ENCODE peak calls at places on chromosomes 4 and X, in seven cellular contexts. D is HCT116, R is GM12878, X is SK-N-SH, M is HepG2, C is K562, W is H1. B is an unnamed sample.
A peak's percentile ranks its signal among the peaks of the same experiment; 100 is the strongest.

GRCh38 chr4:108426493-108426892 is 193.9 kb upstream of the RPL34 start:
- DNase-seq in D (no peak), R (no peak), X (no peak), M (no peak), C (no peak), W (no peak), B (no peak)

GRCh38 chr4:169540774-169541173 is 71.6 kb downstream of the NEK1 start:
- DNase-seq in D (no peak), R (no peak), X (no peak), M (no peak), C (no peak), W (no peak), B (no peak)

GRCh38 chr4:576245-576821 is at the start of gene TMEM271:
- DNase-seq in D (no peak), R (no peak), X (peak; percentile 60), M (no peak), C (no peak), W (no peak), B (no peak)

GRCh38 chr4:141730805-141731204 is 94.4 kb downstream of the IL15 start:
- DNase-seq in D (no peak), R (no peak), X (no peak), M (no peak), C (no peak), W (no peak), B (no peak)

GRCh38 chrX:136735604-136736003 is 45.1 kb downstream of the ARHGEF6 start:
- DNase-seq in D (no peak), R (no peak), X (no peak), M (no peak), C (no peak), W (no peak), B (no peak)

GRCh38 chr4:53929955-53930798 is 134.2 kb downstream of the CHIC2 start:
- DNase-seq in D (peak; percentile 68), R (peak; percentile 13), X (peak; percentile 61), M (peak; percentile 60), C (peak; percentile 41), W (peak; percentile 49), B (peak; percentile 72)

GRCh38 chr4:89373396-89373795 is 65.8 kb upstream of the GPRIN3 start:
- DNase-seq in D (no peak), R (no peak), X (no peak), M (no peak), C (no peak), W (no peak), B (no peak)

GRCh38 chr4:23373269-23373668 is 516.6 kb downstream of the PPARGC1A start:
- DNase-seq in D (no peak), R (no peak), X (no peak), M (no peak), C (peak; percentile 26), W (no peak), B (no peak)

GRCh38 chrX:48516987-48517386 is 4.6 kb upstream of the EBP start:
- DNase-seq in D (no peak), R (no peak), X (no peak), M (no peak), C (no peak), W (no peak), B (no peak)

GRCh38 chr4:38313999-38314561 is 349.9 kb upstream of the KLF3 start:
- DNase-seq in D (no peak), R (no peak), X (no peak), M (no peak), C (no peak), W (no peak), B (no peak)

GRCh38 chr4:100146756-100147155 is 43.5 kb downstream of the DDIT4L start:
- DNase-seq in D (no peak), R (no peak), X (no peak), M (no peak), C (no peak), W (no peak), B (no peak)

GRCh38 chr4:26161030-26161824 is 159.6 kb upstream of the RBPJ start:
- DNase-seq in D (no peak), R (no peak), X (peak; percentile 58), M (peak; percentile 29), C (no peak), W (no peak), B (no peak)

GRCh38 chr4:3436798-3437581 is 4.8 kb upstream of the HGFAC start:
- DNase-seq in D (peak; percentile 62), R (peak; percentile 4), X (no peak), M (no peak), C (no peak), W (no peak), B (no peak)

GRCh38 chrX:16033336-16033735 is 90.0 kb upstream of the GRPR start:
- DNase-seq in D (no peak), R (no peak), X (no peak), M (no peak), C (no peak), W (no peak), B (no peak)

GRCh38 chr4:133151301-133151680 is 2.2 kb downstream of the PCDH10 start:
- DNase-seq in D (no peak), R (no peak), X (no peak), M (no peak), C (no peak), W (no peak), B (no peak)

GRCh38 chr4:53377319-53378170 is at the start of gene FIP1L1:
- DNase-seq in D (peak; percentile 88), R (peak; percentile 78), X (peak; percentile 98), M (peak; percentile 83), C (peak; percentile 99), W (peak; percentile 61), B (peak; percentile 55)

GRCh38 chr4:53671757-53672156 is 80.5 kb upstream of the LNX1 start:
- DNase-seq in D (no peak), R (no peak), X (no peak), M (no peak), C (no peak), W (no peak), B (no peak)

GRCh38 chr4:119116925-119117900 is 18.4 kb upstream of the MYOZ2 start:
- DNase-seq in D (no peak), R (no peak), X (no peak), M (no peak), C (no peak), W (no peak), B (no peak)

GRCh38 chr4:139815646-139816601 is 150.3 kb downstream of the MGST2 start:
- DNase-seq in D (no peak), R (no peak), X (no peak), M (no peak), C (no peak), W (no peak), B (no peak)

GRCh38 chrX:29225670-29226069 is 638.4 kb downstream of the IL1RAPL1 start:
- DNase-seq in D (no peak), R (no peak), X (no peak), M (no peak), C (no peak), W (peak; percentile 34), B (no peak)

GRCh38 chr4:6393544-6394475 is 78.6 kb downstream of the PPP2R2C start:
- DNase-seq in D (no peak), R (no peak), X (no peak), M (peak; percentile 18), C (no peak), W (no peak), B (no peak)

GRCh38 chr4:16591867-16592266 is 306.6 kb downstream of the LDB2 start:
- DNase-seq in D (no peak), R (no peak), X (peak; percentile 16), M (no peak), C (no peak), W (no peak), B (no peak)

GRCh38 chr4:37644962-37645361 is 41.2 kb downstream of the RELL1 start:
- DNase-seq in D (no peak), R (no peak), X (no peak), M (no peak), C (no peak), W (no peak), B (no peak)

DNA sequence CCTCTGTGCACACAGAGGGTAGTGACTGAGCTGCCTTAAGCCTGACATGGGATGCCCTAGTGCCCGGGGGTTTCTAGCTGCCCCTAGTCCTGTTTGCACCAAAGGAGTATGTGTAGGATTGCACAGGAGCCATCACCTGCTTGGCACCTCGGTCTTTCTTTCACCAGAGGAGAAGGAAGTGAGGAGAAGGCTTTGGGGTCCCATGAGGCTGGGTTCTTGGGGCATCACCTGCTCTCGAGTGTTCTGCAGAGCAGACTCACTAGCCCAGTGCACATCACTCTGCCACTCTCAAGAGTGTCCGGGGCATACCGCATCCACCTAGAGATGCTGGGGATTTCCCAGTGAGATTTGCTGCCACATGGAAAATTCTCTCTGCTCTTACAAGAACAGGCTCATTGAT is 40.5 kb upstream of the GPR78 start:
- DNase-seq in D (no peak), R (no peak), X (no peak), M (no peak), C (no peak), W (no peak), B (no peak)
- H3K4me1 ChIP-seq in D (peaks cover 20% of the 10 kb centered on the region), R (peaks cover 27% of the 10 kb centered on the region), X (peaks cover 7% of the 10 kb centered on the region), M (no peaks in the 10 kb centered on the region), C (no peaks in the 10 kb centered on the region), W (peaks cover 4% of the 10 kb centered on the region), B (no peaks in the 10 kb centered on the region)

DNA sequence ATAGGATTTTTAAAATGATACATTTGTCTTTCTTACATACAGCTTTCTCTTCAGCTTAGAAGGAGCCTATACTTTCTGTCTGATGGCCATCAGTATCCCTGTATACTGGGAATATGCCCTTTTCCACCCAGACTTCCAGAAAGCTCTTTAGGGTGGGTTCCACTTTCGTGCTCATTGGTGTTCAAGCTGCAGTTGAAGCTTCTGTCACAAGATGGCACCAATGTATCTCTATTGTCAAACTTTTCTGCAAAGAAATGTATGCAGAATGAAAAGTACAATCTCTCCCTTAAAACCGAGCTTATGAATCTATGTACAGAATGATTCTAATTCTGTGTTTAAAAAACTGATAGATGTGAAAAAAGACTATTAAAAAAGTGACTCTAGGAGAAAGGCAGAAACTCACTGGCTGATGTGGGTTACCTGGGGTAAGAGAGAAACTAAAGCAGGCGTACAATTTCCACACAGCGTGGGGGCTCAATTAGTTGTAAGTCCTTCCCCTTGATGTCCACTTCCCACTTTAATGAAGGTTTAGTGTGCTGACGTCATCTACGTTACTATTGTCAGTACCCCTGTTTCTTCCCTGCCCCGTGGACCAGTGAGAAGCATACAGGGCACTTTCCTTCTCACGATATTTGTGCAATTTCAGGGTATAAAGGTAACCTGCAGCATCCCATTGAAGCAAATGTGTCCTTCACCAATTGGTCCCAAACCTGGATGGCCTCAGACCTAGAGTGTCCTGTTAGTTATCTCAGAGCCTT is 57.3 kb upstream of the TCEAL2 start:
- DNase-seq in D (no peak), R (peak; percentile 1), X (peak; percentile 10), M (peak; percentile 1), C (no peak), W (no peak), B (peak; percentile 15)
- TF ChIP-seq SIN3A in D (no peak), R (no peak), X (no peak), M (no peak), C (no peak), W (no peak), B (no peak)

DNA sequence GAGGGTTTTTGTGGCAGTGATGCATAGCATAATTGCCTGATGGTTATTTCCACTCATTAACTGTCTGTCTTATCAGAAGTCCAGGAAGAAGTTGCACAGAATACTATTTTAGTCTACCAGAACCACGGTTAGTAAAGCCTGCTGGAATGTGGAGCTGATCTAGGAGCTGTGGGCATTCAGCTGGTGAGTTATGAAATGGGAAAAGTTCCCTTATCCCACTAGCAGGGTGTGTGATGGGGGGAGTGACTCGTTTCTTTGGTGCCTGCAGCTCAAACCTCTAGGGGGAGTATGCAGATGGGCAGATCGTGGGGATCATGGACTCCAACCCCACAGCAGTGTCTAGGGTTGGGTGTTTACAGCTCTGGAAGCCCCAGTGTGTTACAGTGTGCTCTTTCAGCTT is 305.6 kb upstream of the BOD1L1 start:
- DNase-seq in D (no peak), R (no peak), X (no peak), M (no peak), C (no peak), W (no peak), B (no peak)
- TF ChIP-seq CTCF in D (no peak), R (no peak), X (no peak), M (peak; percentile 7), C (no peak), W (peak; percentile 48), B (no peak)

GRCh38 chr4:41369680-41370079 is 113.0 kb downstream of the UCHL1 start:
- DNase-seq in D (no peak), R (no peak), X (no peak), M (no peak), C (no peak), W (no peak), B (no peak)
- H3K4me1 ChIP-seq in D (no peaks in the 10 kb centered on the region), R (no peaks in the 10 kb centered on the region), X (no peaks in the 10 kb centered on the region), M (no peaks in the 10 kb centered on the region), C (no peaks in the 10 kb centered on the region), W (peaks cover 4% of the 10 kb centered on the region), B (no peaks in the 10 kb centered on the region)